ENCODE peak calls at places on chromosomes 2 and 18, in eight cellular contexts. One of them, this sample, is unnamed.

GRCh38 chr2:20596193-20596972 is 54.5 kb downstream of the HS1BP3 start:
- DNase-seq in Peyer's patch: peak
- DNase-seq in breast epithelium: no peak
- DNase-seq in thyroid gland: no peak
- DNase-seq in transverse colon: peak
- DNase-seq in right lobe of liver: no peak
- DNase-seq in uterus: no peak
- DNase-seq in tibial nerve: no peak
- DNase-seq in this sample: no peak

GRCh38 chr18:24112874-24113615 is 25.8 kb upstream of the CABYR start:
- DNase-seq in right lobe of liver: peak
- DNase-seq in transverse colon: no peak
- DNase-seq in breast epithelium: peak
- DNase-seq in uterus: no peak
- DNase-seq in Peyer's patch: peak
- DNase-seq in thyroid gland: no peak
- DNase-seq in tibial nerve: no peak
- DNase-seq in this sample: peak

GRCh38 chr2:69437751-69438154 is 518 bp upstream of the NFU1 start:
- DNase-seq in thyroid gland: peak
- DNase-seq in Peyer's patch: peak
- DNase-seq in transverse colon: peak
- DNase-seq in right lobe of liver: no peak
- DNase-seq in uterus: no peak
- DNase-seq in breast epithelium: peak
- DNase-seq in tibial nerve: peak
- DNase-seq in this sample: peak

GRCh38 chr2:16128746-16129610 is 188.6 kb downstream of the MYCN start:
- DNase-seq in breast epithelium: no peak
- DNase-seq in uterus: no peak
- DNase-seq in transverse colon: no peak
- DNase-seq in tibial nerve: peak
- DNase-seq in Peyer's patch: no peak
- DNase-seq in thyroid gland: no peak
- DNase-seq in right lobe of liver: no peak
- DNase-seq in this sample: no peak

GRCh38 chr18:44579028-44579692 is 101.5 kb upstream of the SETBP1 start:
- DNase-seq in right lobe of liver: no peak
- DNase-seq in thyroid gland: no peak
- DNase-seq in transverse colon: no peak
- DNase-seq in Peyer's patch: no peak
- DNase-seq in tibial nerve: no peak
- DNase-seq in uterus: no peak
- DNase-seq in breast epithelium: no peak
- DNase-seq in this sample: no peak

GRCh38 chr18:66558773-66559172 is 45.1 kb downstream of the CDH19 start:
- DNase-seq in thyroid gland: no peak
- DNase-seq in breast epithelium: no peak
- DNase-seq in Peyer's patch: no peak
- DNase-seq in transverse colon: no peak
- DNase-seq in right lobe of liver: no peak
- DNase-seq in uterus: no peak
- DNase-seq in tibial nerve: no peak
- DNase-seq in this sample: no peak

GRCh38 chr2:200810967-200811335 is 759 bp upstream of the BZW1 start:
- DNase-seq in breast epithelium: no peak
- DNase-seq in thyroid gland: no peak
- DNase-seq in right lobe of liver: no peak
- DNase-seq in tibial nerve: no peak
- DNase-seq in transverse colon: no peak
- DNase-seq in Peyer's patch: no peak
- DNase-seq in uterus: no peak
- DNase-seq in this sample: no peak

GRCh38 chr2:1518891-1519530 is 105.7 kb downstream of the TPO start:
- DNase-seq in thyroid gland: no peak
- DNase-seq in Peyer's patch: no peak
- DNase-seq in tibial nerve: no peak
- DNase-seq in right lobe of liver: peak
- DNase-seq in breast epithelium: no peak
- DNase-seq in transverse colon: peak
- DNase-seq in uterus: no peak
- DNase-seq in this sample: no peak

GRCh38 chr2:225434014-225434413 is 34.5 kb downstream of the NYAP2 start:
- DNase-seq in uterus: no peak
- DNase-seq in right lobe of liver: no peak
- DNase-seq in transverse colon: no peak
- DNase-seq in breast epithelium: no peak
- DNase-seq in Peyer's patch: no peak
- DNase-seq in tibial nerve: no peak
- DNase-seq in thyroid gland: no peak
- DNase-seq in this sample: no peak

GRCh38 chr2:105674406-105674805 is 70.3 kb upstream of the NCK2 start:
- DNase-seq in transverse colon: no peak
- DNase-seq in breast epithelium: no peak
- DNase-seq in uterus: peak
- DNase-seq in tibial nerve: no peak
- DNase-seq in right lobe of liver: no peak
- DNase-seq in thyroid gland: no peak
- DNase-seq in Peyer's patch: no peak
- DNase-seq in this sample: peak

GRCh38 chr2:28390857-28391563 is 1.6 kb upstream of the FOSL2 start:
- DNase-seq in Peyer's patch: peak
- DNase-seq in uterus: peak
- DNase-seq in right lobe of liver: peak
- DNase-seq in breast epithelium: peak
- DNase-seq in thyroid gland: peak
- DNase-seq in tibial nerve: peak
- DNase-seq in transverse colon: peak
- DNase-seq in this sample: peak

GRCh38 chr2:128774320-128775063 is 455.8 kb upstream of the HS6ST1 start:
- DNase-seq in Peyer's patch: peak
- DNase-seq in transverse colon: no peak
- DNase-seq in uterus: no peak
- DNase-seq in right lobe of liver: peak
- DNase-seq in breast epithelium: peak
- DNase-seq in tibial nerve: no peak
- DNase-seq in thyroid gland: no peak
- DNase-seq in this sample: no peak

GRCh38 chr2:10345813-10346212 is 43.1 kb downstream of the HPCAL1 start:
- DNase-seq in Peyer's patch: no peak
- DNase-seq in breast epithelium: no peak
- DNase-seq in transverse colon: no peak
- DNase-seq in right lobe of liver: peak
- DNase-seq in thyroid gland: no peak
- DNase-seq in tibial nerve: no peak
- DNase-seq in uterus: no peak
- DNase-seq in this sample: no peak

GRCh38 chr2:27902143-27902542 is 11.6 kb downstream of the BABAM2 start:
- DNase-seq in Peyer's patch: no peak
- DNase-seq in thyroid gland: no peak
- DNase-seq in right lobe of liver: no peak
- DNase-seq in breast epithelium: no peak
- DNase-seq in uterus: no peak
- DNase-seq in transverse colon: no peak
- DNase-seq in tibial nerve: no peak
- DNase-seq in this sample: no peak

GRCh38 chr2:110667061-110667460 is 10.8 kb downstream of the BUB1 start:
- DNase-seq in breast epithelium: no peak
- DNase-seq in right lobe of liver: no peak
- DNase-seq in transverse colon: no peak
- DNase-seq in tibial nerve: no peak
- DNase-seq in thyroid gland: no peak
- DNase-seq in Peyer's patch: no peak
- DNase-seq in uterus: no peak
- DNase-seq in this sample: no peak

GRCh38 chr2:46230115-46230571 is 67.1 kb upstream of the EPAS1 start:
- DNase-seq in transverse colon: no peak
- DNase-seq in breast epithelium: no peak
- DNase-seq in Peyer's patch: peak
- DNase-seq in right lobe of liver: peak
- DNase-seq in tibial nerve: no peak
- DNase-seq in uterus: no peak
- DNase-seq in thyroid gland: no peak
- DNase-seq in this sample: no peak

GRCh38 chr2:15946983-15947382 is 6.6 kb downstream of the MYCN start:
- DNase-seq in thyroid gland: no peak
- DNase-seq in Peyer's patch: no peak
- DNase-seq in right lobe of liver: no peak
- DNase-seq in breast epithelium: no peak
- DNase-seq in uterus: no peak
- DNase-seq in transverse colon: no peak
- DNase-seq in tibial nerve: no peak
- DNase-seq in this sample: no peak

GRCh38 chr2:72934683-72935610 is 17.6 kb downstream of the EMX1 start:
- DNase-seq in breast epithelium: no peak
- DNase-seq in thyroid gland: no peak
- DNase-seq in transverse colon: peak
- DNase-seq in tibial nerve: no peak
- DNase-seq in uterus: no peak
- DNase-seq in Peyer's patch: peak
- DNase-seq in right lobe of liver: peak
- DNase-seq in this sample: no peak

GRCh38 chr18:43034683-43035500 is 80.6 kb downstream of the RIT2 start:
- DNase-seq in transverse colon: no peak
- DNase-seq in tibial nerve: no peak
- DNase-seq in right lobe of liver: no peak
- DNase-seq in breast epithelium: no peak
- DNase-seq in uterus: no peak
- DNase-seq in thyroid gland: no peak
- DNase-seq in Peyer's patch: no peak
- DNase-seq in this sample: no peak

GRCh38 chr18:50356036-50356945 is 18.6 kb upstream of the SKA1 start:
- DNase-seq in transverse colon: no peak
- DNase-seq in right lobe of liver: no peak
- DNase-seq in thyroid gland: no peak
- DNase-seq in tibial nerve: no peak
- DNase-seq in uterus: no peak
- DNase-seq in breast epithelium: no peak
- DNase-seq in Peyer's patch: no peak
- DNase-seq in this sample: peak

GRCh38 chr2:1744151-1744445 is 217 bp downstream of the PXDN start:
- DNase-seq in thyroid gland: no peak
- DNase-seq in breast epithelium: no peak
- DNase-seq in uterus: no peak
- DNase-seq in right lobe of liver: peak
- DNase-seq in Peyer's patch: no peak
- DNase-seq in transverse colon: no peak
- DNase-seq in tibial nerve: no peak
- DNase-seq in this sample: no peak

GRCh38 chr2:174334781-174335604 is at the start of gene SP9:
- DNase-seq in thyroid gland: no peak
- DNase-seq in uterus: no peak
- DNase-seq in tibial nerve: no peak
- DNase-seq in breast epithelium: no peak
- DNase-seq in Peyer's patch: no peak
- DNase-seq in transverse colon: peak
- DNase-seq in right lobe of liver: no peak
- DNase-seq in this sample: no peak

GRCh38 chr18:67776929-67777328 is 260.4 kb upstream of the DSEL start:
- DNase-seq in Peyer's patch: no peak
- DNase-seq in uterus: no peak
- DNase-seq in breast epithelium: no peak
- DNase-seq in transverse colon: no peak
- DNase-seq in right lobe of liver: no peak
- DNase-seq in tibial nerve: no peak
- DNase-seq in thyroid gland: no peak
- DNase-seq in this sample: no peak

GRCh38 chr2:230472619-230473018 is 56.6 kb downstream of the SP100 start:
- DNase-seq in tibial nerve: no peak
- DNase-seq in Peyer's patch: no peak
- DNase-seq in uterus: no peak
- DNase-seq in transverse colon: no peak
- DNase-seq in breast epithelium: no peak
- DNase-seq in thyroid gland: no peak
- DNase-seq in right lobe of liver: no peak
- DNase-seq in this sample: no peak
- TF ChIP-seq POLR2A in tibial nerve: no peak
- TF ChIP-seq POLR2A in Peyer's patch: no peak
- TF ChIP-seq POLR2A in uterus: no peak
- TF ChIP-seq POLR2A in transverse colon: no peak
- TF ChIP-seq POLR2A in breast epithelium: no peak
- TF ChIP-seq POLR2A in thyroid gland: no peak
- TF ChIP-seq POLR2A in right lobe of liver: no peak
- TF ChIP-seq POLR2A in this sample: no peak

GRCh38 chr2:24920813-24921441 is 890 bp upstream of the ADCY3 start:
- DNase-seq in thyroid gland: no peak
- DNase-seq in tibial nerve: no peak
- DNase-seq in uterus: no peak
- DNase-seq in transverse colon: no peak
- DNase-seq in breast epithelium: no peak
- DNase-seq in right lobe of liver: no peak
- DNase-seq in Peyer's patch: peak
- DNase-seq in this sample: no peak
- TF ChIP-seq CTCF in thyroid gland: no peak
- TF ChIP-seq CTCF in tibial nerve: no peak
- TF ChIP-seq CTCF in uterus: no peak
- TF ChIP-seq CTCF in transverse colon: no peak
- TF ChIP-seq CTCF in breast epithelium: no peak
- TF ChIP-seq CTCF in right lobe of liver: peak
- TF ChIP-seq CTCF in Peyer's patch: no peak
- TF ChIP-seq CTCF in this sample: no peak

DNA sequence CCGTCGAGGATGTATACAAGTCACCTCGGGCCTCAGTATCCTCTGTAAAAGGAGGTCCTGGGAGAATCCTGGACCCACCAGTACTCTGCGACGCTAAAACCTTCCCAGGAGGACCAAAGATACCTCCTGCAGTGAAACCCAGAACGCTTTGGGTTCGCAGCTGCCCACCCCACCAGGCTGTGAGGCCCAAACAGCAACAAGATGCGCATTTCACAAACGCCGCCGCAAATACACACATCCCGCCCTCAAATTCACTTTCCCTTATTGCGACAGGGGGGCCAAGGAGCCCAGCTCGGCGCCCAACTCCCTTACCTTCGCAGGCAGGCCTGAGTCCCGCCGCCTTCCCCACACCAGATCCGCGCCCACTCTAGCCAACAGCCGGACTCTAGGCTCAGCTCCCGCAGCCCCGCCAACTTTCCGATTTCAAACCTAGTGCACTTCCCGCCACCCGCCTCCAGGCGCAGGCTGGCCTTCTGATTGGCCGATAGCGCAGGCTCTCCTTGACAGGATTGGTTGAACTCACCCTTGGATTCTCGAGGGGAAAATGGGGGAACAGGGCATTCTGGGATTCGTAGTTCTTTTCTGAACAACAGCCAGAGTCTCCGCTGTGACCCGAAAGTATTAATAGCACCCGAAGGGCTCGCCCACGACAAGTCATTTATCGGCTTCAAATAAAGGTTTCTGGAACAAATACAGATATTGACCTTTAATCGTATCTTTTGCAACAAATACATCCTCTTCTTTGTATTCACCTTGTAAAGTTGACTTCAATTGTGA is at the start of gene SPC25:
- DNase-seq in breast epithelium: peak
- DNase-seq in right lobe of liver: peak
- DNase-seq in tibial nerve: peak
- DNase-seq in uterus: peak
- DNase-seq in thyroid gland: peak
- DNase-seq in transverse colon: peak
- DNase-seq in Peyer's patch: peak
- DNase-seq in this sample: peak
- TF ChIP-seq POLR2A in breast epithelium: no peak
- TF ChIP-seq POLR2A in right lobe of liver: no peak
- TF ChIP-seq POLR2A in tibial nerve: no peak
- TF ChIP-seq POLR2A in uterus: no peak
- TF ChIP-seq POLR2A in thyroid gland: no peak
- TF ChIP-seq POLR2A in transverse colon: no peak
- TF ChIP-seq POLR2A in Peyer's patch: no peak
- TF ChIP-seq POLR2A in this sample: no peak

GRCh38 chr18:22332590-22332989 is 85.1 kb downstream of the CTAGE1 start:
- DNase-seq in tibial nerve: no peak
- DNase-seq in right lobe of liver: no peak
- DNase-seq in uterus: no peak
- DNase-seq in Peyer's patch: no peak
- DNase-seq in breast epithelium: no peak
- DNase-seq in thyroid gland: no peak
- DNase-seq in transverse colon: no peak
- DNase-seq in this sample: no peak
- TF ChIP-seq CTCF in tibial nerve: no peak
- TF ChIP-seq CTCF in right lobe of liver: no peak
- TF ChIP-seq CTCF in uterus: no peak
- TF ChIP-seq CTCF in Peyer's patch: no peak
- TF ChIP-seq CTCF in breast epithelium: no peak
- TF ChIP-seq CTCF in thyroid gland: no peak
- TF ChIP-seq CTCF in transverse colon: no peak
- TF ChIP-seq CTCF in this sample: no peak